ENCODE peak calls at places on chromosome 4, in nine cellular contexts. O, X, Y, A, L, M, E, K and V are unnamed samples.

GRCh38 chr4:140529434-140529833 is 5.5 kb downstream of the ELMOD2 start:
- DNase-seq in Y (no peak), O (no peak), A (no peak), E (no peak), X (no peak), K (no peak), M (no peak), L (no peak), V (no peak)

GRCh38 chr4:147590249-147590920 is 26.8 kb upstream of the TMEM184C start:
- DNase-seq in M (peak; percentile 66), E (peak; percentile 10), A (peak; percentile 46), L (no peak), Y (peak; percentile 52), O (peak; percentile 81), K (peak; percentile 61), X (peak; percentile 54), V (no peak)

GRCh38 chr4:110119880-110120279 is 78.5 kb downstream of the ELOVL6 start:
- DNase-seq in O (no peak), A (peak; percentile 72), E (no peak), K (no peak), L (no peak), X (no peak), M (no peak), Y (no peak), V (no peak)

GRCh38 chr4:155590751-155591150 is 75.9 kb upstream of the GUCY1A1 start:
- DNase-seq in K (no peak), O (no peak), L (no peak), Y (no peak), X (no peak), M (no peak), A (no peak), E (no peak), V (no peak)

GRCh38 chr4:108717386-108717785 is 45.5 kb downstream of the ETNPPL start:
- DNase-seq in Y (no peak), O (no peak), A (peak; percentile 2), L (no peak), K (no peak), X (no peak), E (no peak), M (no peak), V (no peak)

GRCh38 chr4:23899565-23899964 is 9.7 kb upstream of the PPARGC1A start:
- DNase-seq in O (no peak), L (no peak), X (no peak), E (no peak), A (no peak), Y (no peak), K (no peak), M (no peak), V (no peak)

GRCh38 chr4:13484749-13485345 is 707 bp upstream of the RAB28 start:
- DNase-seq in X (no peak), O (no peak), E (no peak), M (no peak), K (peak; percentile 23), A (peak; percentile 36), L (no peak), Y (peak; percentile 52), V (no peak)

GRCh38 chr4:3708103-3708510 is 58.1 kb upstream of the ADRA2C start:
- DNase-seq in E (no peak), A (no peak), Y (no peak), L (no peak), O (no peak), X (no peak), K (no peak), M (no peak), V (no peak)

GRCh38 chr4:15665738-15666365 is 10.7 kb upstream of the FBXL5 start:
- DNase-seq in M (no peak), Y (peak; percentile 70), K (no peak), O (no peak), E (no peak), X (no peak), L (no peak), A (peak; percentile 98), V (no peak)

GRCh38 chr4:8422327-8422726 is 18.2 kb downstream of the ACOX3 start:
- DNase-seq in M (no peak), X (no peak), E (no peak), A (no peak), K (no peak), O (no peak), L (no peak), Y (no peak), V (no peak)

GRCh38 chr4:14834382-14834781 is 167.9 kb upstream of the CPEB2 start:
- DNase-seq in O (no peak), A (no peak), Y (no peak), L (no peak), E (no peak), K (no peak), M (no peak), X (no peak), V (no peak)

GRCh38 chr4:37988670-37989069 is 28.5 kb downstream of the PTTG2 start:
- DNase-seq in Y (no peak), A (no peak), E (no peak), M (no peak), O (no peak), L (no peak), K (no peak), X (no peak), V (no peak)

GRCh38 chr4:81412941-81413488 is 58.7 kb downstream of the RASGEF1B start:
- DNase-seq in Y (no peak), K (no peak), L (no peak), X (no peak), E (no peak), O (no peak), A (no peak), M (no peak), V (no peak)

GRCh38 chr4:183840311-183840710 is 64.8 kb upstream of the STOX2 start:
- DNase-seq in X (peak; percentile 61), O (peak; percentile 88), M (peak; percentile 71), K (peak; percentile 64), A (peak; percentile 67), L (peak; percentile 56), Y (peak; percentile 73), E (peak; percentile 46), V (peak; percentile 11)

GRCh38 chr4:4333265-4333706 is 43.2 kb downstream of the ZBTB49 start:
- DNase-seq in K (no peak), A (no peak), L (no peak), O (no peak), Y (no peak), X (no peak), E (no peak), M (no peak), V (no peak)

GRCh38 chr4:184147858-184148799 is 69.5 kb downstream of the ENPP6 start:
- DNase-seq in E (no peak), M (no peak), O (no peak), K (no peak), Y (no peak), X (no peak), L (no peak), A (no peak), V (no peak)

GRCh38 chr4:3449574-3450534 is 8.1 kb downstream of the HGFAC start:
- DNase-seq in Y (no peak), M (no peak), A (no peak), L (no peak), K (no peak), O (no peak), X (no peak), E (no peak), V (no peak)

GRCh38 chr4:188400456-188400855 is 261.2 kb downstream of the TRIML1 start:
- DNase-seq in Y (no peak), O (no peak), A (peak; percentile 15), L (no peak), E (no peak), X (no peak), K (no peak), M (no peak), V (no peak)

GRCh38 chr4:145234086-145234694 is 53.8 kb upstream of the OTUD4 start:
- DNase-seq in M (peak; percentile 61), Y (peak; percentile 77), K (peak; percentile 50), O (peak; percentile 53), X (peak; percentile 60), E (peak; percentile 22), A (peak; percentile 59), L (no peak), V (peak; percentile 0)

GRCh38 chr4:31343058-31343457 is 622.9 kb downstream of the PCDH7 start:
- DNase-seq in K (no peak), O (no peak), X (no peak), L (no peak), M (no peak), E (no peak), Y (no peak), A (no peak), V (no peak)

GRCh38 chr4:76977731-76978350 is 28.3 kb downstream of the SEPTIN11 start:
- DNase-seq in K (peak; percentile 41), X (no peak), Y (peak; percentile 32), M (no peak), E (no peak), O (no peak), L (no peak), A (peak; percentile 75), V (no peak)

GRCh38 chr4:183417356-183417755 is 27.1 kb upstream of the CDKN2AIP start:
- DNase-seq in X (no peak), K (no peak), E (no peak), Y (no peak), M (no peak), A (no peak), O (no peak), L (no peak), V (no peak)

GRCh38 chr4:116529129-116529528 is 556.2 kb downstream of the TRAM1L1 start:
- DNase-seq in M (no peak), O (no peak), K (no peak), L (no peak), A (no peak), X (no peak), Y (no peak), E (no peak), V (no peak)

GRCh38 chr4:177403746-177404145 is 38.5 kb downstream of the AGA start:
- DNase-seq in X (no peak), Y (no peak), O (no peak), L (no peak), E (no peak), K (no peak), A (no peak), M (no peak), V (no peak)

GRCh38 chr4:138263438-138263837 is 21.3 kb upstream of the SLC7A11 start:
- DNase-seq in E (no peak), A (peak; percentile 86), X (no peak), O (no peak), Y (no peak), K (no peak), M (no peak), L (no peak), V (no peak)

GRCh38 chr4:169645627-169646026 is 25.2 kb downstream of the CLCN3 start:
- DNase-seq in E (no peak), M (no peak), L (no peak), A (no peak), Y (no peak), X (no peak), K (no peak), O (no peak), V (no peak)

GRCh38 chr4:152206185-152206584 is 329.7 kb downstream of the FBXW7 start:
- DNase-seq in O (no peak), X (no peak), M (no peak), L (no peak), E (no peak), K (no peak), Y (no peak), A (no peak), V (no peak)

GRCh38 chr4:184115399-184115798 is 102.3 kb downstream of the ENPP6 start:
- DNase-seq in L (no peak), X (no peak), E (no peak), Y (no peak), O (no peak), A (no peak), K (no peak), M (no peak), V (no peak)

GRCh38 chr4:6071959-6072720 is 53.9 kb upstream of the C4orf50 start:
- DNase-seq in K (no peak), O (no peak), Y (no peak), L (no peak), A (no peak), M (no peak), X (no peak), E (no peak), V (no peak)

GRCh38 chr4:112766422-112766821 is 129.5 kb downstream of the LARP7 start:
- DNase-seq in M (no peak), O (peak; percentile 20), K (no peak), L (no peak), X (no peak), E (no peak), A (peak; percentile 23), Y (peak; percentile 51), V (no peak)

GRCh38 chr4:29047341-29048041 is 1672.7 kb upstream of the PCDH7 start:
- DNase-seq in E (no peak), M (no peak), O (no peak), K (no peak), A (no peak), X (no peak), Y (no peak), L (no peak), V (no peak)